ENCODE peak calls at places on chromosomes 16 and 17, in seven cellular contexts. D is heart left ventricle; H is CD8-positive, alpha-beta memory T cell; G is body of pancreas; P is pancreas; Q is CD4-positive, alpha-beta T cell; C is kidney. M is an unnamed sample.

GRCh38 chr17:82752371-82753200 is 721 bp downstream of the TBCD start:
- DNase-seq in D (peak; percentile 43), H (no peak), G (no peak), P (no peak), Q (peak; percentile 34), C (peak; percentile 83), M (no peak)

GRCh38 chr17:17609121-17609520 is 17.6 kb upstream of the PEMT start:
- DNase-seq in D (no peak), H (no peak), G (no peak), P (no peak), Q (no peak), C (no peak), M (no peak)

GRCh38 chr16:47861999-47862398 is 293.8 kb downstream of the ABCC12 start:
- DNase-seq in D (no peak), H (no peak), G (no peak), P (no peak), Q (no peak), C (no peak), M (no peak)

GRCh38 chr16:84677017-84677803 is 22.6 kb upstream of the USP10 start:
- DNase-seq in D (no peak), H (no peak), G (no peak), P (no peak), Q (no peak), C (no peak), M (no peak)

GRCh38 chr16:14249291-14250032 is 178.3 kb downstream of the MRTFB start:
- DNase-seq in D (no peak), H (peak; percentile 13), G (peak; percentile 36), P (peak; percentile 51), Q (peak; percentile 32), C (no peak), M (no peak)

GRCh38 chr17:63975541-63976092 is 2.9 kb upstream of the SCN4A start:
- DNase-seq in D (no peak), H (no peak), G (no peak), P (no peak), Q (no peak), C (no peak), M (no peak)

GRCh38 chr17:41907633-41908539 is 10.9 kb downstream of the ACLY start:
- DNase-seq in D (no peak), H (no peak), G (peak; percentile 82), P (peak; percentile 64), Q (no peak), C (no peak), M (no peak)

GRCh38 chr17:3026125-3026855 is 37.1 kb downstream of the OR1D5 start:
- DNase-seq in D (no peak), H (no peak), G (no peak), P (no peak), Q (no peak), C (peak; percentile 44), M (no peak)

GRCh38 chr17:70021726-70022125 is 53.3 kb upstream of the KCNJ16 start:
- DNase-seq in D (no peak), H (no peak), G (no peak), P (no peak), Q (no peak), C (no peak), M (no peak)

GRCh38 chr16:200388-200787 is 20.1 kb downstream of the HBQ1 start:
- DNase-seq in D (no peak), H (no peak), G (no peak), P (no peak), Q (no peak), C (no peak), M (no peak)

GRCh38 chr17:68740555-68741447 is 139.6 kb upstream of the FAM20A start:
- DNase-seq in D (no peak), H (no peak), G (no peak), P (no peak), Q (no peak), C (no peak), M (no peak)

GRCh38 chr17:2053380-2054261 is 1.3 kb upstream of the HIC1 start:
- DNase-seq in D (peak; percentile 75), H (peak; percentile 81), G (peak; percentile 63), P (no peak), Q (peak; percentile 58), C (peak; percentile 93), M (no peak)

GRCh38 chr16:23384878-23385277 is 68.1 kb downstream of the COG7 start:
- DNase-seq in D (no peak), H (no peak), G (no peak), P (no peak), Q (no peak), C (peak; percentile 33), M (no peak)

GRCh38 chr16:73015612-73016487 is 32.1 kb downstream of the ZFHX3 start:
- DNase-seq in D (no peak), H (no peak), G (peak; percentile 86), P (peak; percentile 82), Q (no peak), C (peak; percentile 93), M (no peak)

GRCh38 chr17:69654981-69655581 is 240.6 kb downstream of the MAP2K6 start:
- DNase-seq in D (no peak), H (no peak), G (no peak), P (no peak), Q (no peak), C (no peak), M (no peak)

GRCh38 chr16:29877266-29877961 is 14.4 kb upstream of the CDIPT start:
- DNase-seq in D (no peak), H (peak; percentile 15), G (peak; percentile 37), P (no peak), Q (no peak), C (no peak), M (no peak)

GRCh38 chr16:81720973-81721907 is 57.9 kb upstream of the PLCG2 start:
- DNase-seq in D (no peak), H (no peak), G (no peak), P (no peak), Q (no peak), C (no peak), M (no peak)

GRCh38 chr17:14760719-14761425 is 460.0 kb downstream of the HS3ST3B1 start:
- DNase-seq in D (no peak), H (no peak), G (no peak), P (no peak), Q (no peak), C (no peak), M (no peak)

GRCh38 chr17:30477758-30478115 is 529 bp downstream of the GOSR1 start:
- DNase-seq in D (no peak), H (peak; percentile 34), G (peak; percentile 5), P (no peak), Q (no peak), C (no peak), M (no peak)

GRCh38 chr17:29589524-29590260 is at the start of gene GIT1:
- DNase-seq in D (peak; percentile 90), H (peak; percentile 83), G (peak; percentile 88), P (peak; percentile 85), Q (peak; percentile 81), C (peak; percentile 93), M (no peak)

GRCh38 chr16:75627856-75628255 is 4.8 kb upstream of the ADAT1 start:
- DNase-seq in D (no peak), H (peak; percentile 25), G (no peak), P (no peak), Q (no peak), C (no peak), M (no peak)

GRCh38 chr16:11497851-11498289 is 88.8 kb downstream of the LITAF start:
- DNase-seq in D (no peak), H (no peak), G (no peak), P (no peak), Q (no peak), C (no peak), M (no peak)

GRCh38 chr17:50661795-50662391 is 27.2 kb downstream of the ABCC3 start:
- DNase-seq in D (peak; percentile 65), H (no peak), G (peak; percentile 75), P (peak; percentile 72), Q (no peak), C (peak; percentile 89), M (no peak)

GRCh38 chr16:50081428-50082018 is 15.8 kb downstream of the HEATR3 start:
- DNase-seq in D (no peak), H (no peak), G (no peak), P (no peak), Q (no peak), C (no peak), M (no peak)

GRCh38 chr17:45784293-45784582 is at the start of gene CRHR1:
- DNase-seq in D (no peak), H (no peak), G (no peak), P (no peak), Q (no peak), C (no peak), M (no peak)

GRCh38 chr16:89996178-89996489 is 23.1 kb downstream of the DBNDD1 start:
- DNase-seq in D (no peak), H (no peak), G (no peak), P (no peak), Q (no peak), C (no peak), M (no peak)
- H3K27ac ChIP-seq in D (no peak overlapping the region), H (peak overlapping the region; percentile 49), G (peak overlapping the region; percentile 85), P (no peak overlapping the region), Q (peak overlapping the region; percentile 7), C (no peak overlapping the region), M (no peak overlapping the region)

GRCh38 chr16:31916056-31916488 is 42.5 kb downstream of the ZNF267 start:
- DNase-seq in D (no peak), H (no peak), G (no peak), P (no peak), Q (no peak), C (no peak), M (no peak)

GRCh38 chr16:31920373-31920772 is 46.8 kb downstream of the ZNF267 start:
- DNase-seq in D (no peak), H (no peak), G (no peak), P (no peak), Q (no peak), C (no peak), M (no peak)
- H3K9me3 ChIP-seq in D (peaks cover 5% of the 10 kb centered on the region), H (peaks cover 58% of the 10 kb centered on the region), G (peaks cover 45% of the 10 kb centered on the region), P (peaks cover 7% of the 10 kb centered on the region), Q (peaks cover 95% of the 10 kb centered on the region), C (peaks cover 35% of the 10 kb centered on the region), M (peaks cover 55% of the 10 kb centered on the region)

GRCh38 chr17:73419896-73420295 is 108.1 kb upstream of the CDC42EP4 start:
- DNase-seq in D (no peak), H (no peak), G (no peak), P (no peak), Q (no peak), C (peak; percentile 52), M (no peak)
- H3K27ac ChIP-seq in D (no peak overlapping the region), H (no peak overlapping the region), G (no peak overlapping the region), P (no peak overlapping the region), Q (no peak overlapping the region), C (no peak overlapping the region), M (no peak overlapping the region)

DNA sequence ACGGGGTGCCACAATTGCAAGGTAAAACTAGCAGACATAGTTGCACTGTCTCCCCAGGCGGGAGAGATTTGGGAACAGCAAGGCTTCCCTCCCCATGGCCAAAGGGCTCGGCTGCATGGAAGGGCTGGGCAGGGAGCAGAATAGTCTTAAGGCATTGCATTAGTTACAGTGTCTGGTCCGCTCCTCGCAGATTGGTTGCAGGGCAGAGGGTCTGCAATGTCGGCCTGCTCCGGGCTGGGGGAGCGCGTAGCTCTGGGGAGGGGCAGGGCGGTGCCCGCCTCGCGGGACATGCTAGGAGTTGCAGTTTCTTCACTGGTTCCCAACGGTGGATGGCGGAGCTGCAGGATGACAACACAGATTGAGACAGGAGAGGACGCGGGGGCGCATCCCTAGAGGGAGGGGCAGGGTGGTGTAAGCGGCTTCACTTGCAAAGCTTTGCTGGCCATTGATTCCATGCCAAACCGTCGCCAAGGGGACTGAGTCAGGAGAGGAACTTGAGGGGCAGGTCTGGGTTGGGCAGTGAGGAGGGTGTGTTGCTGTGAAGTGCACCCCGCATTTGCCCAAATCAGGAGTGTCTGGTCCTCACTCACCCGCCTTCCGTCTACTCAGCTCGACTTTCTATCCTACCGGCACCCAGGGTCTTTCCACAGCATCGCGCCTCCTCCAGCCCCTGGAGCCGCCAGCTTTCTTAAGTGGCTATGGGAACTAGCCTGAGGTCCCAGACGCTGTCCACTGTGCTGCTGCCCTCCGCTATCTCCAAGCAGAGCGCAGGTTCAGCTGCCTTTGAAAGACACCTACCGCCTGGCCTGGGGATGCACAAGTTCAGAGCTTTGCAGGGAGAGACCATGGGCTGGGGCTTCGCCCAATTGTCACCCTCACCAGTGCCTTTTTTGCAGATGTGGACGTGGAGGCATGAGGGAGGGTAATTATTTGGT is 1748.9 kb downstream of the TP53TG3F start:
- DNase-seq in D (no peak), H (no peak), G (no peak), P (no peak), Q (no peak), C (peak; percentile 56), M (peak; percentile 92)
- H3K9me3 ChIP-seq in D (no peaks in the 10 kb centered on the region), H (no peaks in the 10 kb centered on the region), G (no peaks in the 10 kb centered on the region), P (no peaks in the 10 kb centered on the region), Q (peaks cover 8% of the 10 kb centered on the region), C (no peaks in the 10 kb centered on the region), M (no peaks in the 10 kb centered on the region)

M was measured in vagina.